ENCODE peak calls at places on chromosomes 1 and 21, in ten cellular contexts. R is CD8-positive, alpha-beta memory T cell; U is fibroblast of villous mesenchyme; S is tibial nerve; T is CD4-positive, alpha-beta memory T cell; I is NB4; J is mammary epithelial cell; B is fibroblast of mammary gland; W is gastrocnemius medialis; E is adrenal gland. A is an unnamed sample.

GRCh38 chr1:161402446-161402845 is 34.8 kb upstream of the CFAP126 start:
- DNase-seq in R (no peak), U (no peak), S (no peak), T (no peak), I (no peak), J (no peak), B (peak), W (no peak), E (no peak), A (no peak)

GRCh38 chr1:98081951-98082350 is 161.1 kb upstream of the DPYD start:
- DNase-seq in R (no peak), U (no peak), S (no peak), T (no peak), I (no peak), J (no peak), B (no peak), W (no peak), E (no peak), A (no peak)

GRCh38 chr1:213995603-213996002 is 7.8 kb downstream of the PROX1 start:
- DNase-seq in R (no peak), U (no peak), S (no peak), T (no peak), I (no peak), J (no peak), B (no peak), W (no peak), E (no peak), A (no peak)

GRCh38 chr1:228842094-228842775 is 107.0 kb downstream of the RHOU start:
- DNase-seq in R (no peak), U (peak), S (no peak), T (no peak), I (peak), J (peak), B (peak), W (peak), E (peak), A (peak)

GRCh38 chr1:59008599-59009347 is 224.9 kb upstream of the JUN start:
- DNase-seq in R (no peak), U (peak), S (no peak), T (no peak), I (no peak), J (no peak), B (peak), W (no peak), E (no peak), A (peak)

GRCh38 chr1:16152521-16153087 is 3.3 kb downstream of the EPHA2 start:
- DNase-seq in R (no peak), U (peak), S (no peak), T (no peak), I (no peak), J (no peak), B (no peak), W (no peak), E (no peak), A (no peak)

GRCh38 chr1:241442686-241443085 is 76.9 kb downstream of the FH start:
- DNase-seq in R (no peak), U (no peak), S (no peak), T (no peak), I (no peak), J (no peak), B (no peak), W (no peak), E (no peak), A (no peak)

GRCh38 chr1:36257375-36257767 is 33.1 kb downstream of the THRAP3 start:
- DNase-seq in R (no peak), U (no peak), S (no peak), T (no peak), I (no peak), J (peak), B (no peak), W (peak), E (no peak), A (no peak)

GRCh38 chr1:28199328-28200233 is 23.1 kb upstream of the PTAFR start:
- DNase-seq in R (peak), U (no peak), S (no peak), T (peak), I (no peak), J (no peak), B (no peak), W (no peak), E (no peak), A (no peak)

GRCh38 chr1:205435904-205436573 is 14.2 kb upstream of the LEMD1 start:
- DNase-seq in R (no peak), U (no peak), S (no peak), T (no peak), I (no peak), J (no peak), B (no peak), W (no peak), E (no peak), A (no peak)

GRCh38 chr1:11650331-11650991 is 3.8 kb downstream of the FBXO2 start:
- DNase-seq in R (peak), U (peak), S (peak), T (peak), I (peak), J (no peak), B (peak), W (peak), E (peak), A (peak)

GRCh38 chr1:11187936-11188335 is 1.2 kb upstream of the ANGPTL7 start:
- DNase-seq in R (no peak), U (no peak), S (no peak), T (no peak), I (no peak), J (no peak), B (no peak), W (no peak), E (no peak), A (no peak)

GRCh38 chr1:29325675-29326074 is 89.4 kb downstream of the PTPRU start:
- DNase-seq in R (no peak), U (no peak), S (no peak), T (no peak), I (no peak), J (no peak), B (no peak), W (no peak), E (no peak), A (no peak)

GRCh38 chr1:97867127-97867526 is 53.7 kb downstream of the DPYD start:
- DNase-seq in R (no peak), U (no peak), S (no peak), T (no peak), I (no peak), J (no peak), B (no peak), W (no peak), E (no peak), A (no peak)

GRCh38 chr1:206693592-206693991 is 8.9 kb downstream of the MAPKAPK2 start:
- DNase-seq in R (no peak), U (no peak), S (no peak), T (no peak), I (no peak), J (no peak), B (peak), W (peak), E (peak), A (peak)

GRCh38 chr1:99727575-99728190 is 38.8 kb downstream of the FRRS1 start:
- DNase-seq in R (no peak), U (peak), S (no peak), T (no peak), I (peak), J (no peak), B (peak), W (no peak), E (no peak), A (peak)

GRCh38 chr1:63797056-63797726 is 23.4 kb downstream of the ROR1 start:
- DNase-seq in R (no peak), U (no peak), S (no peak), T (no peak), I (no peak), J (no peak), B (peak), W (no peak), E (no peak), A (no peak)

GRCh38 chr1:15272009-15272781 is 25.2 kb downstream of the FHAD1 start:
- DNase-seq in R (no peak), U (peak), S (no peak), T (peak), I (peak), J (peak), B (peak), W (peak), E (peak), A (peak)

GRCh38 chr1:226655251-226656163 is 83.6 kb downstream of the ITPKB start:
- DNase-seq in R (peak), U (no peak), S (no peak), T (no peak), I (peak), J (no peak), B (no peak), W (no peak), E (no peak), A (no peak)

GRCh38 chr1:17047924-17048323 is 5.9 kb downstream of the SDHB start:
- DNase-seq in R (no peak), U (no peak), S (no peak), T (no peak), I (no peak), J (no peak), B (no peak), W (no peak), E (no peak), A (no peak)

GRCh38 chr1:48878191-48878940 is 101.7 kb upstream of the BEND5 start:
- DNase-seq in R (no peak), U (peak), S (no peak), T (no peak), I (peak), J (peak), B (peak), W (no peak), E (peak), A (peak)

GRCh38 chr1:56578963-56579875 is at the start of gene PLPP3:
- DNase-seq in R (no peak), U (peak), S (peak), T (no peak), I (peak), J (peak), B (peak), W (peak), E (peak), A (peak)

GRCh38 chr1:161933592-161934277 is 89.9 kb downstream of the OLFML2B start:
- DNase-seq in R (no peak), U (no peak), S (no peak), T (no peak), I (no peak), J (no peak), B (no peak), W (no peak), E (no peak), A (no peak)

GRCh38 chr1:77888429-77889239 is at the start of gene NEXN:
- DNase-seq in R (no peak), U (peak), S (peak), T (peak), I (peak), J (peak), B (peak), W (peak), E (peak), A (peak)

GRCh38 chr21:46325073-46325912 is 1.3 kb downstream of the PCNT start:
- DNase-seq in R (peak), U (peak), S (no peak), T (no peak), I (peak), J (peak), B (peak), W (no peak), E (peak), A (peak)

GRCh38 chr1:99662581-99663208 is 16.8 kb downstream of the PALMD start:
- DNase-seq in R (no peak), U (peak), S (peak), T (no peak), I (no peak), J (peak), B (peak), W (peak), E (peak), A (peak)

GRCh38 chr1:205547932-205548827 is 43.7 kb downstream of the CDK18 start:
- DNase-seq in R (no peak), U (no peak), S (no peak), T (no peak), I (no peak), J (no peak), B (no peak), W (no peak), E (no peak), A (no peak)

GRCh38 chr1:8255712-8256111 is 62.2 kb upstream of the SLC45A1 start:
- DNase-seq in R (no peak), U (no peak), S (no peak), T (no peak), I (no peak), J (no peak), B (no peak), W (no peak), E (no peak), A (no peak)

GRCh38 chr1:8257621-8258020 is 60.3 kb upstream of the SLC45A1 start:
- DNase-seq in R (no peak), U (no peak), S (no peak), T (no peak), I (no peak), J (peak), B (no peak), W (no peak), E (no peak), A (no peak)

GRCh38 chr1:8256321-8256720 is 61.6 kb upstream of the SLC45A1 start:
- DNase-seq in R (no peak), U (no peak), S (no peak), T (no peak), I (no peak), J (no peak), B (no peak), W (no peak), E (no peak), A (no peak)

GRCh38 chr1:8261398-8261762 is 56.5 kb upstream of the SLC45A1 start:
- DNase-seq in R (no peak), U (no peak), S (no peak), T (no peak), I (no peak), J (no peak), B (no peak), W (no peak), E (no peak), A (no peak)

GRCh38 chr1:8259498-8260290 is 58.2 kb upstream of the SLC45A1 start:
- DNase-seq in R (no peak), U (peak), S (peak), T (no peak), I (no peak), J (peak), B (peak), W (peak), E (no peak), A (peak)
- H3K4me3 ChIP-seq in R (no peak), U (no peak), S (no peak), T (no peak), I (no peak), J (peak), B (no peak), W (peak), E (no peak), A (no peak)

GRCh38 chr1:107674486-107674885 is 290.5 kb downstream of the VAV3 start:
- DNase-seq in R (no peak), U (no peak), S (no peak), T (no peak), I (no peak), J (no peak), B (no peak), W (no peak), E (no peak), A (no peak)
- H3K4me3 ChIP-seq in R (no peak), U (no peak), S (no peak), T (no peak), I (no peak), J (no peak), B (no peak), W (no peak), E (no peak), A (no peak)

GRCh38 chr1:201282216-201282615 is 1.1 kb upstream of the PKP1 start:
- DNase-seq in R (no peak), U (no peak), S (no peak), T (no peak), I (no peak), J (no peak), B (no peak), W (no peak), E (no peak), A (no peak)
- H3K4me3 ChIP-seq in R (no peak), U (no peak), S (no peak), T (no peak), I (no peak), J (no peak), B (no peak), W (no peak), E (no peak), A (no peak)

GRCh38 chr21:45018131-45019075 is 56.0 kb upstream of the ADARB1 start:
- DNase-seq in R (no peak), U (no peak), S (no peak), T (no peak), I (no peak), J (no peak), B (no peak), W (no peak), E (no peak), A (no peak)
- H3K4me3 ChIP-seq in R (no peak), U (peak), S (peak), T (no peak), I (no peak), J (no peak), B (peak), W (peak), E (no peak), A (peak)

DNA sequence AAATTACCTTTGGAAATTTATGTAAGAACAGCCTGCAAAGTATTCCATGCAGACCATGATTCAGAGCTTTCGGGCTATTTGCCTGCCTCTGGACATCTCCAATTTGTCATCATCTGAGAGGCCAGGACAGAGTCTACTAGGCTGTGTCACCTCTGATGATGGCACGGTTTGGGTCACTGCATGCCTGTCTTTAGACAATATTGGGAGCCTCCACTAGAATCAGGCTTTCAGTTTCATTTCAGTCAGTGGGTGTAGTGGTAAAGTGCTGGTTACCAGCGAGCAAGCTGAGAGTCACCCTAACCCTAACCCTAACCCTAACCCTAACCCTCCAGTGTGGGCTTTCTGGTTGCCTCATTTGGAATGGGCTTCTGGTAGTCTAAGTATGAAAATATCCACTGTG is 80.7 kb downstream of the KCNJ6 start:
- DNase-seq in R (no peak), U (no peak), S (no peak), T (no peak), I (no peak), J (no peak), B (no peak), W (no peak), E (no peak), A (no peak)
- H3K4me3 ChIP-seq in R (no peak), U (no peak), S (no peak), T (no peak), I (no peak), J (no peak), B (no peak), W (no peak), E (no peak), A (no peak)

DNA sequence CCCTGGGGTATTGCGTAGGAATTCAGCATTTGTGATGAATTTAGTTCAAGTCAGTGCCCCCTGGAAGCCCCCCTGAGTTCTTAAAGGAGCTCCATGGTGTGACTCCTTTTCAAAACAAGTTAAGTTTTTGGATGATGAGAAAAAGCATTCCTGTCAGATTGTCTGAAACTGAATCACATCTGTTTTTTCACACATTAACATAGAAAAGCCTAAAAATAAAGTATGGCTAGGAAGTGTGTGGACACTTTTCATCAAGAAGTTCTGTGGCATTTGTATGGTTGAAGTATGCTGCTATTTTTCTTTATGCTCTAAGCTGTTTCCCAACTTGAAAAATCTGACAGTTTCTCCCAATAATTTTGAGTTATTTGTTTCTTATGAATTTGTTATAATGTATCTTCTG is 33.7 kb downstream of the PRDM2 start:
- DNase-seq in R (no peak), U (no peak), S (no peak), T (no peak), I (no peak), J (no peak), B (no peak), W (no peak), E (no peak), A (no peak)
- H3K4me3 ChIP-seq in R (peak), U (no peak), S (no peak), T (no peak), I (no peak), J (no peak), B (no peak), W (no peak), E (no peak), A (no peak)

DNA sequence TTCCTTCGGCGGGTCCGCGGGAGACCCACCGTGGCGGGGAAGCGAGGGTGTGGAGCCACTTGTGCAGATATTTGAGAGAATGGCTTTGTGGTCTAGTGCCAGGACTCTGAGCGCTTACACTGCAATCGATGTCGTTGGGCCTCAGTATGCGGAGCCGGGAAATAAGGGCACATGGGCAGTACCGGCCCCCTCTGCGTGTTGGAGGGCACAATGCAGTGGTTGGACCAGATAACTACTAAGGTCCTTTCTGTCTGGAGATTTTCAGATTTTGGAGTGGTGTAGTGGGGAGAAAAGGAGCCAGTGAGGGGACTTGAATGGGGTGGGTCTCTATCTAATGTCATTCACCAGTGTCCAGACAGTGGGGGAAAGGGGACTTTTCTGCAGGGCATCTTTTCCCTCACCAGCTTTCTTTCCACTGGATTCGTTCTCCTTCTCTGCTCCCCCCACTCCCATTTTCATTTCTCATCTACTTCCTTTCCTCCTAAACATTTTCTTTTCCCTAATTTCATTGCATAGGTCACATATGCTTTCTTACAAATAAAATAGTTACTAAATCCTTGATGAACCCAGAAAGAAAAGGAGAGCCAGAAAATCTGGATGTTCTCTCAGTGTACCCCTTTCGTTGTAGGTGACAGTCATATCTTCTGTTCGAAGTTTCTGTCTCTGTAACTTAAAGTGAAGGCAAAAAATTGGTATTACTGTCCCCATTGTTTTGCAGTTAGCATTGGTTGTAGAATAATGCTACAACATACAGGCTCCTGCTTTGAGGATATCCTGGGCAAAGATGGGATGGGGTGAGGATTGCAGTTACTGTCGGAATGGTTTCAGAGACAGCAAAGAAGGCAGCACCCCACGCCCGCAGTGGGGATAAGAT is 1.4 kb downstream of the ATF3 start:
- DNase-seq in R (no peak), U (no peak), S (no peak), T (no peak), I (no peak), J (no peak), B (no peak), W (no peak), E (no peak), A (peak)
- H3K4me3 ChIP-seq in R (peak), U (peak), S (peak), T (no peak), I (peak), J (peak), B (peak), W (peak), E (peak), A (peak)

GRCh38 chr21:43866233-43866632 is 1.2 kb downstream of the AGPAT3 start:
- DNase-seq in R (peak), U (peak), S (no peak), T (peak), I (peak), J (peak), B (peak), W (peak), E (peak), A (peak)

GRCh38 chr21:43868461-43868860 is 3.4 kb downstream of the AGPAT3 start:
- DNase-seq in R (no peak), U (no peak), S (no peak), T (no peak), I (no peak), J (peak), B (no peak), W (no peak), E (no peak), A (no peak)

GRCh38 chr21:43867936-43868335 is 2.9 kb downstream of the AGPAT3 start:
- DNase-seq in R (no peak), U (no peak), S (no peak), T (no peak), I (no peak), J (no peak), B (no peak), W (no peak), E (no peak), A (no peak)

GRCh38 chr21:43866659-43867331 is 1.8 kb downstream of the AGPAT3 start:
- DNase-seq in R (peak), U (peak), S (no peak), T (peak), I (no peak), J (peak), B (no peak), W (no peak), E (no peak), A (no peak)

GRCh38 chr21:43867332-43867703 is 2.3 kb downstream of the AGPAT3 start:
- DNase-seq in R (no peak), U (no peak), S (no peak), T (no peak), I (no peak), J (no peak), B (no peak), W (no peak), E (no peak), A (no peak)
- H3K4me3 ChIP-seq in R (peak), U (no peak), S (no peak), T (peak), I (no peak), J (no peak), B (no peak), W (peak), E (no peak), A (no peak)

A was measured in fibroblast of the aortic adventitia.